ENCODE peak calls at places on chromosome 19, in four cellular contexts. I is GM13976, G is thoracic aorta, M is neural crest cell. U is an unnamed sample.

GRCh38 chr19:29831041-29831548 is 19.3 kb downstream of the CCNE1 start:
- DNase-seq in I (peak), G (no peak), M (no peak), U (peak)

GRCh38 chr19:44753932-44754742 is 5.6 kb downstream of the BCL3 start:
- DNase-seq in I (peak), G (peak), M (no peak), U (peak)

GRCh38 chr19:48713041-48713863 is 6.3 kb downstream of the MAMSTR start:
- DNase-seq in I (no peak), G (no peak), M (no peak), U (peak)

GRCh38 chr19:4914736-4915501 is 5.6 kb downstream of the UHRF1 start:
- DNase-seq in I (no peak), G (no peak), M (no peak), U (peak)

GRCh38 chr19:23287620-23288019 is 37.4 kb upstream of the ZNF724 start:
- DNase-seq in I (no peak), G (no peak), M (no peak), U (no peak)

GRCh38 chr19:14798760-14799159 is 20.4 kb upstream of the ADGRE2 start:
- DNase-seq in I (no peak), G (no peak), M (no peak), U (no peak)

GRCh38 chr19:17749912-17750317 is 1.4 kb upstream of the FCHO1 start:
- DNase-seq in I (no peak), G (no peak), M (no peak), U (no peak)

GRCh38 chr19:50703915-50704548 is 15.6 kb downstream of the SHANK1 start:
- DNase-seq in I (no peak), G (no peak), M (no peak), U (no peak)

GRCh38 chr19:56174086-56174485 is 1.7 kb upstream of the GALP start:
- DNase-seq in I (no peak), G (no peak), M (no peak), U (no peak)
- TF ChIP-seq CTCF in I (no peak), G (no peak), M (no peak), U (no peak)

DNA sequence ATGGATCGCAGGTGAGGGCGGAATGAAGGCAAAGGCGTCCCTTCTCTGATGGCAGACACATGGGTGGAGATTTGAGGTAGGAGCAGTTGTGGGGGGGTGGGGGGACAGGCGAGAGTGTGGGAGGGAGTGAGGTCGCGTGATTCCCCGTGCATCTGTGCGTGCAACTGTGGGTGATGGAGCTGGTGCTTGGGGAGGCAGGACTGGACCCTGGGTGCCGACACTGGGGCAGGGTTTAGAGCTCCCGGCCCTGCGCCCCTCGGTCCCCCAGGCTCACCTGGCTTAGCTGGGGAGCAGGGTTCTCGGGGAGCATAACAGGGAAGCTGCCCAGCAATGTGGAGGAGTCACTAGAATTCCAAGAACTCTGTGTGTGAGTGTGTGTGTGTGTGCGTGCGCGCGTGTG is 3.4 kb downstream of the TMPRSS9 start:
- DNase-seq in I (no peak), G (no peak), M (no peak), U (no peak)
- TF ChIP-seq CTCF in I (no peak), G (no peak), M (no peak), U (no peak)

GRCh38 chr19:43723588-43723987 is 7.7 kb downstream of the IRGC start:
- DNase-seq in I (no peak), G (no peak), M (no peak), U (no peak)
- TF ChIP-seq CTCF in I (peak), G (no peak), M (peak), U (no peak)

GRCh38 chr19:1038995-1039645 is 787 bp upstream of the ABCA7 start:
- DNase-seq in I (no peak), G (no peak), M (no peak), U (no peak)

GRCh38 chr19:1040476-1041271 is 767 bp downstream of the ABCA7 start:
- DNase-seq in I (peak), G (no peak), M (peak), U (peak)

GRCh38 chr19:1041835-1042685 is 2.2 kb downstream of the ABCA7 start:
- DNase-seq in I (no peak), G (no peak), M (no peak), U (no peak)

GRCh38 chr19:1041272-1041834 is 1.4 kb downstream of the ABCA7 start:
- DNase-seq in I (no peak), G (no peak), M (no peak), U (no peak)

GRCh38 chr19:1039646-1040475 is at the start of gene ABCA7:
- DNase-seq in I (peak), G (peak), M (peak), U (peak)
- TF ChIP-seq CTCF in I (no peak), G (no peak), M (peak), U (no peak)

GRCh38 chr19:13195678-13196077 is 45.5 kb downstream of the IER2 start:
- DNase-seq in I (peak), G (no peak), M (peak), U (peak)
- TF ChIP-seq CTCF in I (peak), G (no peak), M (peak), U (peak)

GRCh38 chr19:40662925-40663711 is 27.3 kb downstream of the NUMBL start:
- DNase-seq in I (peak), G (peak), M (peak), U (peak)
- TF ChIP-seq CTCF in I (no peak), G (peak), M (peak), U (no peak)

GRCh38 chr19:19146000-19146608 is 7.8 kb upstream of the TMEM161A start:
- DNase-seq in I (peak), G (no peak), M (peak), U (peak)
- TF ChIP-seq CTCF in I (peak), G (peak), M (peak), U (peak)

GRCh38 chr19:34017024-34017423 is 155.3 kb upstream of the LSM14A start:
- DNase-seq in I (no peak), G (no peak), M (no peak), U (no peak)
- TF ChIP-seq CTCF in I (no peak), G (no peak), M (no peak), U (no peak)

DNA sequence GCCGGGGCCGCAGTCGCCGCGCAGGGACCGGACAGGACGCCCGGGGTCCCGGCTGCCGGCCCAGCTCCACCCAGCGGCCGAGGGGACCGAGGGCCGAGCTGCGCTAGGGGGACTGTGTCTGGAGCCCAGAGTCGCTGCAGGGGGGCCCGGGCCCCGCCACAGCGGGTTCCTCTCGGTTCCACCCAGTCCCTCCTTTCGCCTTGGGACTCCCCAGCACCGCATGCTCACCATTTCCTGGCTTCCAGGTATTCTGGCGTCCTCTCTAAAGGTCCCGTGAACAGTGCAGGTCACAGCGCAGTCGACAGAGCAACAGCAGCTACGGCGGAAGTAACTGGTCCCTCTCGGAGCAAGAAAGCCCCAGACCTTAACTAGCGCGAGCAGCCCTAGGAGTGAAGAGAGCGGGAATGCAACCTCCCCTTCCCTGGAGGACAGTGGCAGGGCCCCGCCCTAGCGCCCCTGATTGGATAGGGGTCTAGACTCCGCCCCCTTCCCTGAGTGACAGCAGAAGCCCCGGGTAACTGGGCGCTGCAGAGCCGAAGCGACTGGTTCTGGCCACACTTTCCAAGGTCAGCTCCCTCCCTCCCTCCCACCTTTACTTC is at the start of gene ZNF878:
- DNase-seq in I (peak), G (peak), M (peak), U (peak)
- TF ChIP-seq CTCF in I (peak), G (no peak), M (peak), U (no peak)

U was measured in GM20000.